ENCODE peak calls at places on chromosome 13, in five cellular contexts. Q is right atrium auricular region, H is PC-9, A is thoracic aorta, T is SK-N-SH. S is an unnamed sample.

GRCh38 chr13:99629641-99630040 is 128.4 kb downstream of the TM9SF2 start:
- DNase-seq in A (no peak), Q (no peak), T (no peak), H (no peak), S (no peak)

GRCh38 chr13:50130686-50131051 is 115.4 kb downstream of the KCNRG start:
- DNase-seq in T (peak), H (no peak), Q (no peak), A (no peak), S (no peak)

GRCh38 chr13:107234315-107234714 is 666.4 kb upstream of the ARGLU1 start:
- DNase-seq in A (no peak), Q (no peak), T (no peak), H (no peak), S (no peak)

GRCh38 chr13:49649244-49649962 is 21.1 kb downstream of the ARL11 start:
- DNase-seq in A (no peak), T (no peak), Q (no peak), H (no peak), S (no peak)

GRCh38 chr13:101346942-101347728 is 69.2 kb downstream of the NALCN start:
- DNase-seq in T (no peak), A (no peak), Q (no peak), H (no peak), S (no peak)

GRCh38 chr13:111913790-111914189 is 153.2 kb upstream of the SOX1 start:
- DNase-seq in A (no peak), Q (peak), T (no peak), H (no peak), S (no peak)

GRCh38 chr13:60303166-60303565 is 93.9 kb upstream of the TDRD3 start:
- DNase-seq in A (no peak), Q (no peak), T (no peak), H (no peak), S (no peak)

GRCh38 chr13:26132756-26133155 is 80.9 kb upstream of the SHISA2 start:
- DNase-seq in Q (no peak), H (no peak), T (no peak), A (no peak), S (peak)

GRCh38 chr13:28059214-28059613 is 41.2 kb downstream of the FLT3 start:
- DNase-seq in T (peak), A (no peak), Q (no peak), H (no peak), S (no peak)

GRCh38 chr13:107361666-107362065 is 793.7 kb upstream of the ARGLU1 start:
- DNase-seq in T (no peak), Q (no peak), H (no peak), A (no peak), S (no peak)

GRCh38 chr13:30803791-30804190 is 68.4 kb downstream of the ALOX5AP start:
- DNase-seq in T (no peak), A (no peak), Q (peak), H (no peak), S (no peak)

GRCh38 chr13:82747948-82748347 is 1134.3 kb downstream of the SLITRK1 start:
- DNase-seq in Q (no peak), T (no peak), A (no peak), H (no peak), S (no peak)

GRCh38 chr13:56713656-56714055 is 427.1 kb upstream of the PRR20A start:
- DNase-seq in H (no peak), A (no peak), T (no peak), Q (no peak), S (no peak)

GRCh38 chr13:25432686-25433085 is 60.9 kb downstream of the ATP8A2 start:
- DNase-seq in H (no peak), T (no peak), A (no peak), Q (no peak), S (no peak)

GRCh38 chr13:62209539-62209938 is 793.9 kb upstream of the PCDH20 start:
- DNase-seq in A (no peak), T (no peak), H (no peak), Q (no peak), S (no peak)

GRCh38 chr13:107531816-107532215 is 683.5 kb downstream of the LIG4 start:
- DNase-seq in H (peak), Q (no peak), T (no peak), A (no peak), S (no peak)

GRCh38 chr13:112990783-112991182 is 21.8 kb downstream of the MCF2L start:
- DNase-seq in A (no peak), H (peak), Q (no peak), T (peak), S (no peak)

GRCh38 chr13:20558982-20559381 is 8.0 kb upstream of the IFT88 start:
- DNase-seq in T (no peak), A (no peak), Q (no peak), H (no peak), S (no peak)

GRCh38 chr13:20547479-20547908 is 19.5 kb upstream of the IFT88 start:
- DNase-seq in H (no peak), Q (no peak), T (no peak), A (no peak), S (no peak)

GRCh38 chr13:20550799-20551198 is 16.2 kb upstream of the IFT88 start:
- DNase-seq in T (no peak), A (no peak), H (no peak), Q (no peak), S (no peak)

GRCh38 chr13:20553309-20553708 is 13.6 kb upstream of the IFT88 start:
- DNase-seq in H (no peak), A (no peak), Q (no peak), T (no peak), S (peak)
- H3K27ac ChIP-seq in H (no peak), A (no peak), Q (no peak), T (no peak), S (peak)

GRCh38 chr13:29596064-29596418 is 553 bp upstream of the SLC7A1 start:
- DNase-seq in H (no peak), Q (no peak), T (no peak), A (no peak), S (no peak)
- H3K27ac ChIP-seq in H (no peak), Q (peak), T (peak), A (no peak), S (no peak)

DNA sequence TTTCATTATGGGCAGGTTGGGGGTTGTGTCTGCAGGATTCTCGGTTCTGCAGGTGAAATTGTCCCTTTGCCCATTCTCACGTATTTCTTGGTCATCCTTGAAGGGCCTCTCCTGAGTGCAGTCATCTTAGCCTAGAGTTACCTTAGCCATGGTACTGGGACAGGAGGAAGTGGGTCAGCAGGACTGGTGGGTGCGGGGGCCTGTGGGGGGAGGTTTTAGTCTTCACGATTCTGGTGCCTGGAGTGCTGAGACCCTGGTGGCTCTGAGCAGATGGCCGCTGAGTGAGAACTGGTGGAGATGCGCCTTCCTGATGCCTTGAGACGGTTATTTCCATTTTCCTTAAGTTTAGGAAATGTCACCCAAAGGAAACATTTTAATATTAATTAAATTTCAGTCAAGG is 11.8 kb downstream of the COL4A2 start:
- DNase-seq in T (no peak), A (no peak), H (no peak), Q (no peak), S (no peak)
- H3K27ac ChIP-seq in T (no peak), A (no peak), H (peak), Q (peak), S (no peak)

GRCh38 chr13:39186205-39186880 is 148.1 kb downstream of the NHLRC3 start:
- DNase-seq in A (no peak), T (no peak), H (no peak), Q (no peak), S (no peak)
- H3K27ac ChIP-seq in A (peak), T (no peak), H (no peak), Q (peak), S (no peak)

DNA sequence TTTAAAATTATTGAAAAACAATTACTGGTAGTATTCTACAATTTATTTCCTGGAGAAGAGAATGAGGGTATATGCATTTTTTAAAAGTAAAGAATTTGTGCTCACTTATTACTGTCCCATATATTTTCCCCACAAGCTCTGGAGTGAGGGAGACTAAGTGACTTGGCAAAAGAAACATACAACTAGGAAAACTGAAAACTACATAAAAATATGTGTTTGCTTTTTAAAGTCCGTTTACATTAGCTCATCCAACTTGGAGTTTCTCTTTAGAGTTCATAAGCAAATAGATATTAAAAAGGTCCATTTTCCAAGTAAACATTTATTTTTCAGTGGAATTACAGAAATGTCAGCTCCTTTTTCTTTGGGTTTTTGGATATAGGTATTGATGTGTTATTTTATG is 729.6 kb downstream of the EFNB2 start:
- DNase-seq in Q (no peak), H (no peak), T (no peak), A (no peak), S (no peak)
- H3K27ac ChIP-seq in Q (no peak), H (no peak), T (no peak), A (no peak), S (no peak)

DNA sequence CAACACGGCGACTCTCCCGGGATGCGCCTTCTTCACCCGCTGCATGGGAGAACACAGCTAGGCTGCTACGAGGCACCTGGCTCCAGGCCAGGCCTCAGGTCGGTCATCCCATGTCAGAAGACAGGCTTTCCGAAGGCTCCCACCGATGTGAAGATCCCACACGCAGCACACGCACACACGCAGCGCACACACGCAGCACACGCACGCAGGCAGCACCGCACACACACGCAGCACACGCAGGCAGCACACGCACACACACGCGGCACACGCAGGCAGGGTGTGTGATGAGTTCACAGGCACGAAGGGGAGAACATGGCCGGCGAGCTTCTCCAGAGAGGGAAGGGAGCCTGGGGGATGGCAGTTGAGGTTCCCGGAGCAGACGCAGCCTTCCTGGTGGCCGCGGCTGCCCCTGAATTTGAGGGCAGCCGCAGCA is 56.1 kb downstream of the RASA3 start:
- DNase-seq in H (no peak), A (no peak), Q (no peak), T (no peak), S (no peak)
- H3K27ac ChIP-seq in H (no peak), A (no peak), Q (no peak), T (no peak), S (no peak)

DNA sequence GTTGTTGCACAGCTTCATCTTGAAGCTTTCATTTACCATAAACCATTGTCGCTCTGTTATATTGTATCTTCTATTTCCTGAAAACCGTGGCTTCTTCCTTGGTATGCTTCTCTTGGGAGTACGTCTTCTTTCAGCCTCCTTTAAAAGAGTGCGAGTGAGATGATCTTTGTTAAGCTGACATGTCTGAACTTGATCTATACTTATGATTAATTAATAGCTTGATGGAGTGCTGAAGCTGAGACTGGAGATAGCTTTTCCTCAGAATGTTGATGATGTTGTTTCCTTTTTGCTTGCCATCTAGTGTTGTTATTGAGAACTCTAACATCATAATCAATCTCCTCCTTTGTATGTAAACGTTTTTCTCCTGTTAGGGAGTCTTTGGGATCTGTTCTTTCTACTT is 529.3 kb upstream of the SPRY2 start:
- DNase-seq in H (no peak), T (no peak), Q (no peak), A (no peak), S (no peak)
- H3K27ac ChIP-seq in H (no peak), T (no peak), Q (no peak), A (no peak), S (no peak)

DNA sequence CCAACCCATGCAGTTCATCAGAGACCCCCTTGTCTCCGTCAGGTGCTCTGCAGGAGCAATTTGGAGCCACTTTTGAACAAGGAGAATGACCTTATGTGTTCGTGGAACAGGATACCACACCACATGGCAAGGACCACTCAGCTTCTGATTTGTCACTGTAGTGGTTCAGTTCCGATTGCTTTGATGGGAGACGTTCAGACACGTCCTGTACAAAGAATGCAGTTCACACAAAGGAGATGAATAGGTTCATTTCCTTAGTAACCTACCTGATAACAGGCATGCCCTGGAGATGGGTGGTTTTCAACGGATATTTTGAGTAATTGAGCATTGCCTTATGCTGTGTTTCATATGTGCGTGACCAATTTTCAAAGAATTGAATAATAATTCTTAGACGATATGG is 17.2 kb downstream of the FGF9 start:
- DNase-seq in Q (no peak), T (no peak), H (no peak), A (no peak), S (no peak)
- H3K27ac ChIP-seq in Q (no peak), T (no peak), H (no peak), A (no peak), S (no peak)